ENCODE peak calls at places on chromosomes 11 and 22, in six cellular contexts. S is HepG2, U is endothelial cell of umbilical vein, H is A549, T is K562, Y is GM12878. B is an unnamed sample.

GRCh38 chr11:13007182-13007581 is 1.9 kb upstream of the RASSF10 start:
- DNase-seq in S (peak; percentile 42), U (no peak), H (no peak), T (no peak), Y (no peak), B (no peak)

GRCh38 chr11:118602331-118602730 is 5.1 kb upstream of the PHLDB1 start:
- DNase-seq in S (no peak), U (no peak), H (no peak), T (peak; percentile 70), Y (no peak), B (no peak)

GRCh38 chr11:121274332-121274991 is 18.1 kb upstream of the SC5D start:
- DNase-seq in S (no peak), U (no peak), H (no peak), T (no peak), Y (no peak), B (no peak)

GRCh38 chr22:28373841-28374240 is 305.8 kb downstream of the TTC28 start:
- DNase-seq in S (no peak), U (peak; percentile 25), H (no peak), T (no peak), Y (no peak), B (no peak)

GRCh38 chr11:114111369-114112042 is 52.0 kb downstream of the ZBTB16 start:
- DNase-seq in S (no peak), U (peak; percentile 75), H (no peak), T (no peak), Y (no peak), B (no peak)

GRCh38 chr11:63761870-63762661 is 6.5 kb downstream of the ZFTA start:
- DNase-seq in S (no peak), U (no peak), H (no peak), T (no peak), Y (no peak), B (peak; percentile 13)

GRCh38 chr22:45376703-45377102 is 36.7 kb downstream of the SMC1B start:
- DNase-seq in S (no peak), U (peak; percentile 48), H (no peak), T (no peak), Y (no peak), B (no peak)

GRCh38 chr22:37566329-37566837 is 6.1 kb downstream of the CDC42EP1 start:
- DNase-seq in S (no peak), U (no peak), H (no peak), T (no peak), Y (no peak), B (no peak)

GRCh38 chr11:128061321-128061871 is 526.0 kb downstream of the ETS1 start:
- DNase-seq in S (no peak), U (no peak), H (no peak), T (no peak), Y (no peak), B (no peak)

GRCh38 chr11:116499396-116500001 is 273.3 kb downstream of the BUD13 start:
- DNase-seq in S (peak; percentile 78), U (peak; percentile 73), H (peak; percentile 66), T (peak; percentile 84), Y (no peak), B (peak; percentile 76)
- TF ChIP-seq CTCF in S (peak; percentile 89), U (peak; percentile 84), H (peak; percentile 38), T (peak; percentile 73), Y (peak; percentile 62), B (peak; percentile 81)

DNA sequence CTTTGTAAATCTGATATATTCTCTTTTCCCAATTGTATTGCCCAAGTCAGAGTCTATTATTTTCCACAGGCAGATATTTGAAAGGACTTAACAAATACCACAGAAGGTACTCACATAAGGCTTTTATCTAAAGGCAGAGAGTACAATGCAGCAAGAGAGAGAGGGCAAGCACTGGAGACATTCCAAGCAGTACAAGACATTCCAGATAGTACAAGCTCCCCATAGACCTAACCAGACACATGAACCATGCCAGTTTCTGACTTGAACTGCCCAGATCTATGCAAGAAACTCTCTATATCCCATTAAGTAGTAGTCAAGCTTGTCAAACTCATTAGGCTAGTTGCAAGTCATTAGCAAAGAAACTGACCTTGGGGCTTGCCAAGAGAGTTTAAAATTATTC is 11.2 kb upstream of the MS4A6E start:
- DNase-seq in S (no peak), U (peak; percentile 19), H (no peak), T (no peak), Y (no peak), B (no peak)
- TF ChIP-seq MAX in S (no peak), U (no peak), H (no peak), T (no peak), Y (no peak), B (no peak)

DNA sequence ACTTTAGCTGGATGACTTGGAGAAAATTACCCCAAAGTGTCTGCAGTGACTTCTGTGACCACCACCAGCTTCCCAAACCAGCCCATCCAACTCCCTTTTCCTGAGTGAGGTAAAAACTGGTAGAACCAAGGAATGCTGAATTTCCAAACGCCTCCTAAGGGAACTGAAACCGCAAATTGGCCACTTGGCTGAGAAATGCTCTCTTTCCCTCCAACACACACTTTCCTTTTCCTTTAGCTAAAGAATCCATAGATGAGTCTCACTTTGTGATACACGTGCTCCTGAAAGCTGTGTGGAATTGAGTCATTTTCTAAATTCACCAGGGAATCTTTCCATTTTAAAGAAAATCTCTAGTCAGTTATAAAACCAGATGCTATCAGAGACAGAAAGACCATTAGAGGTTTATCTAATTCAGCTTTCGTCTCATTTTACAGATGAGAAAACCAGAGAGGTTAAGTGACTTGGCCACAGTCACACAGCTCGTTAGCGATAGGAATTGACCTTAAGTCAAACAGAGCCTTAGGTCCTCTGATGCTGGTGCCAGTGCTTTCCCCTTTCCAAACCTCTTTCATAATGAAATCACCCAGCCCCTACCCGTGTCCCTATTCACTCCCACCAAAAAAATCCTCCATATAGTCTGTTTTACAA is 137.2 kb downstream of the COMMD9 start:
- DNase-seq in S (no peak), U (no peak), H (no peak), T (no peak), Y (no peak), B (no peak)
- TF ChIP-seq MYC in S (no peak), U (no peak), H (no peak), T (no peak), Y (no peak), B (no peak)

DNA sequence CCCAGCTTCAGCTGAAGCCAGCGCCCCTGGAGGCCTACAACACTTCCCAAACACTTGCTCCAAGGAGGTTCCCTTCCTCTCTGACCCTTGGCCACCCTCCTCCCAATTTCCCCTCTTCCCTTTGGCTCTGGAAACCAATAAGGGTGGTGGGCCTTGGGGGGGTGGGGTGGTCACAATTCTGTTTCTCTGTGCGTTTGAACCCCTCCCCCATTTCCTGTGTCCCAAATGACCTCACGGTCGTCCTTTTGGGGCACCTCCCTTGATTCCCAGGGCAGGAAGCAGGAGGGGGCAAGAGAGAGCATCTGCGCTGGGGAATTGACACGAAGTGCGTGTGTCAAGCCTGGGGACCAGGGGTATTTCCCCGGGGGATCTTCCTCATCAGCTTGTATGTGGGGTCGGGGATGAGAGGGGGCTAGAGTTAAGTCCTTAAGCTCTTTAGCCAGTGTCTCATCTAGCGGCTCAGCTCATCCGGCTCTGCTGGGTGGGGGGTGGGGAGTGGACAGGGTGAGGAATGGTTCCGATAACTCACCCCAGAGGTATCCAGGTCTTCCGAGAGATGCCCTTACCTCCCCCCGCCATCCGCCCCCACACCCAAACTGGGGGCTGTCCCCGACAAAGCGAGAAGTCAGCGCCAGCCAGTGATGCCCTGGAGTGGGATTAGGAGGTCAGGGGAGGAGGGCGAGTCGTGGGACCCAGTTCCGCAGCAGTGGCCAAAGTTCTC is 629 bp downstream of the ESAM start:
- DNase-seq in S (no peak), U (peak; percentile 51), H (no peak), T (no peak), Y (no peak), B (no peak)
- TF ChIP-seq CTCF in S (no peak), U (peak; percentile 37), H (no peak), T (no peak), Y (peak; percentile 11), B (no peak)